ENCODE peak calls at places on chromosomes 11 and 22, in four cellular contexts. V is cardiac fibroblast, Z is progenitor cell of endocrine pancreas, R is endothelial cell. Q is an unnamed sample.
A peak's percentile ranks its signal among the peaks of the same experiment; 100 is the strongest.

GRCh38 chr11:61679893-61680621 is at the start of gene DAGLA:
- DNase-seq in R (peak; percentile 83), Z (peak; percentile 70), V (peak; percentile 65), Q (peak; percentile 89)

GRCh38 chr11:85685131-85685819 is 720 bp downstream of the CCDC89 start:
- DNase-seq in V (peak; percentile 65), R (no peak), Z (no peak), Q (peak; percentile 78)

GRCh38 chr11:65298131-65298535 is 16.5 kb upstream of the CDC42EP2 start:
- DNase-seq in V (peak; percentile 92), R (no peak), Z (no peak), Q (no peak)

GRCh38 chr11:60771879-60772525 is 13.1 kb upstream of the MS4A10 start:
- DNase-seq in V (no peak), Z (no peak), R (no peak), Q (no peak)

GRCh38 chr11:16195659-16196058 is 160.7 kb downstream of the SOX6 start:
- DNase-seq in Z (no peak), R (no peak), V (peak; percentile 32), Q (no peak)

GRCh38 chr11:73818838-73819237 is 31.2 kb downstream of the MRPL48 start:
- DNase-seq in Z (no peak), V (peak; percentile 26), R (no peak), Q (peak; percentile 1)

GRCh38 chr11:8371516-8371884 is 107.8 kb upstream of the LMO1 start:
- DNase-seq in R (no peak), V (no peak), Z (no peak), Q (no peak)

GRCh38 chr11:62506413-62506940 is 40.1 kb downstream of the AHNAK start:
- DNase-seq in Z (no peak), R (no peak), V (no peak), Q (no peak)

GRCh38 chr22:44396727-44397722 is 84.3 kb upstream of the SHISAL1 start:
- DNase-seq in R (peak; percentile 2), Z (peak; percentile 7), V (no peak), Q (peak; percentile 51)

GRCh38 chr11:106668147-106668546 is 350.1 kb downstream of the GUCY1A2 start:
- DNase-seq in Z (no peak), V (peak; percentile 36), R (no peak), Q (no peak)

GRCh38 chr22:31212783-31213626 is 907 bp downstream of the LIMK2 start:
- DNase-seq in R (no peak), V (no peak), Z (no peak), Q (no peak)

GRCh38 chr11:95066721-95067041 is at the start of gene SRSF8:
- DNase-seq in R (no peak), V (no peak), Z (no peak), Q (no peak)

GRCh38 chr11:69122642-69123431 is 32.9 kb upstream of the SMIM38 start:
- DNase-seq in V (peak; percentile 67), Z (peak; percentile 70), R (peak; percentile 48), Q (peak; percentile 54)

GRCh38 chr11:72493426-72494108 is 59.2 kb upstream of the CLPB start:
- DNase-seq in Z (no peak), V (peak; percentile 12), R (no peak), Q (no peak)

GRCh38 chr11:134607963-134608750 is 196.1 kb upstream of the B3GAT1 start:
- DNase-seq in R (no peak), Z (no peak), V (no peak), Q (no peak)

GRCh38 chr11:11148104-11148509 is 204.9 kb downstream of the CSNK2A3 start:
- DNase-seq in V (peak; percentile 93), R (no peak), Z (no peak), Q (no peak)

GRCh38 chr22:48713266-48714205 is 1114.1 kb downstream of the BRD1 start:
- DNase-seq in Z (no peak), V (no peak), R (no peak), Q (no peak)

GRCh38 chr11:104843150-104843837 is 55.0 kb downstream of the CASP12 start:
- DNase-seq in Z (no peak), R (no peak), V (no peak), Q (no peak)

GRCh38 chr22:19058713-19059451 is 63.3 kb downstream of the DGCR2 start:
- DNase-seq in Z (no peak), R (no peak), V (no peak), Q (no peak)

GRCh38 chr11:93740031-93740801 is 1.1 kb downstream of the TAF1D start:
- DNase-seq in V (peak; percentile 29), Z (no peak), R (peak; percentile 30), Q (peak; percentile 32)

GRCh38 chr11:116499396-116500001 is 273.3 kb downstream of the BUD13 start:
- DNase-seq in V (peak; percentile 61), R (peak; percentile 95), Z (peak; percentile 77), Q (peak; percentile 87)

GRCh38 chr22:31103899-31104694 is 3.3 kb downstream of the SELENOM start:
- DNase-seq in R (no peak), V (no peak), Z (no peak), Q (no peak)

GRCh38 chr11:68099474-68100405 is 21.4 kb downstream of the CHKA start:
- DNase-seq in Z (peak; percentile 20), R (no peak), V (peak; percentile 52), Q (no peak)

GRCh38 chr22:48900626-48901025 is 927.0 kb downstream of the BRD1 start:
- DNase-seq in V (no peak), Z (no peak), R (no peak), Q (no peak)

GRCh38 chr11:62069374-62069773 is 54.4 kb upstream of the INCENP start:
- DNase-seq in V (no peak), R (peak; percentile 4), Z (no peak), Q (no peak)

GRCh38 chr22:24179478-24180210 is 1.6 kb upstream of the SUSD2 start:
- DNase-seq in R (no peak), Z (no peak), V (no peak), Q (no peak)

GRCh38 chr11:5624489-5625278 is at the start of gene TRIM34:
- DNase-seq in V (peak; percentile 76), Z (no peak), R (peak; percentile 15), Q (peak; percentile 27)

Q was measured in retina.